ENCODE peak calls at places on chromosome 12, in ten cellular contexts. D is kidney; Z is NCI-H2081; S is NCI-H345; P is left lung; B is nephron progenitor cell; V is NCI-H1048; F is stimulated activated CD4-positive, alpha-beta T cell treated with anti-CD3 and anti-CD28 coated beads, Interleukin-15, amount 100 ng/mL, for 1 hour; E is fibroblast of pulmonary artery; O is mammary epithelial cell. X is an unnamed sample.

GRCh38 chr12:95351745-95352144 is 122.2 kb upstream of the METAP2 start:
- DNase-seq in D (no peak), Z (no peak), S (no peak), P (no peak), B (no peak), V (no peak), F (no peak), E (no peak), O (no peak), X (no peak)

GRCh38 chr12:92193846-92194245 is 48.2 kb upstream of the BTG1 start:
- DNase-seq in D (no peak), Z (no peak), S (no peak), P (no peak), B (no peak), V (no peak), F (no peak), E (no peak), O (no peak), X (no peak)

GRCh38 chr12:121792607-121793500 is 634 bp downstream of the RHOF start:
- DNase-seq in D (peak), Z (no peak), S (no peak), P (peak), B (peak), V (no peak), F (no peak), E (no peak), O (no peak), X (no peak)

GRCh38 chr12:18703326-18703725 is 34.5 kb downstream of the PLCZ1 start:
- DNase-seq in D (no peak), Z (no peak), S (no peak), P (no peak), B (no peak), V (no peak), F (no peak), E (no peak), O (no peak), X (no peak)

GRCh38 chr12:74334770-74335169 is 202.9 kb upstream of the ATXN7L3B start:
- DNase-seq in D (no peak), Z (peak), S (no peak), P (no peak), B (no peak), V (no peak), F (no peak), E (peak), O (no peak), X (peak)

GRCh38 chr12:38906482-38907170 is 1.2 kb upstream of the CPNE8 start:
- DNase-seq in D (peak), Z (peak), S (peak), P (peak), B (peak), V (peak), F (peak), E (peak), O (peak), X (no peak)

GRCh38 chr12:39610626-39611025 is 9.0 kb downstream of the ABCD2 start:
- DNase-seq in D (no peak), Z (no peak), S (no peak), P (no peak), B (no peak), V (no peak), F (no peak), E (no peak), O (no peak), X (no peak)

GRCh38 chr12:50200507-50201273 is 33.5 kb upstream of the CERS5 start:
- DNase-seq in D (no peak), Z (no peak), S (no peak), P (no peak), B (no peak), V (no peak), F (no peak), E (peak), O (peak), X (no peak)

GRCh38 chr12:58424735-58425379 is 483.5 kb downstream of the ATP23 start:
- DNase-seq in D (no peak), Z (no peak), S (no peak), P (no peak), B (no peak), V (no peak), F (no peak), E (no peak), O (no peak), X (no peak)

GRCh38 chr12:117165342-117165741 is 24.9 kb downstream of the FBXO21 start:
- DNase-seq in D (no peak), Z (peak), S (no peak), P (no peak), B (no peak), V (no peak), F (no peak), E (no peak), O (no peak), X (peak)

GRCh38 chr12:20588057-20588456 is 107.1 kb upstream of the SLCO1C1 start:
- DNase-seq in D (no peak), Z (peak), S (peak), P (no peak), B (no peak), V (peak), F (no peak), E (no peak), O (no peak), X (no peak)

GRCh38 chr12:24075650-24076049 is 126.2 kb upstream of the SOX5 start:
- DNase-seq in D (no peak), Z (no peak), S (no peak), P (no peak), B (no peak), V (no peak), F (no peak), E (no peak), O (no peak), X (no peak)

GRCh38 chr12:68963456-68963859 is 30.5 kb upstream of the CPM start:
- DNase-seq in D (no peak), Z (no peak), S (no peak), P (no peak), B (no peak), V (no peak), F (no peak), E (peak), O (no peak), X (no peak)

GRCh38 chr12:120142231-120142877 is 25.8 kb upstream of the RAB35 start:
- DNase-seq in D (peak), Z (no peak), S (no peak), P (no peak), B (no peak), V (no peak), F (no peak), E (peak), O (no peak), X (no peak)

GRCh38 chr12:14949631-14950030 is 11.3 kb upstream of the ERP27 start:
- DNase-seq in D (peak), Z (no peak), S (no peak), P (no peak), B (no peak), V (no peak), F (no peak), E (no peak), O (no peak), X (no peak)

GRCh38 chr12:49903700-49904423 is at the start of gene FAIM2:
- DNase-seq in D (peak), Z (peak), S (peak), P (peak), B (peak), V (no peak), F (peak), E (peak), O (no peak), X (no peak)

GRCh38 chr12:663293-663871 is at the start of gene NINJ2:
- DNase-seq in D (no peak), Z (no peak), S (no peak), P (no peak), B (peak), V (no peak), F (no peak), E (peak), O (no peak), X (no peak)

X was measured in NCI-H2029 treated with DMSO at 0.1 percent for 48 hours.